ENCODE peak calls at places on chromosomes 11 and 22, in four cellular contexts. T, F, Q and C are unnamed samples. For H3K27me3, the result is how much of the 10 kb centered on the place peaks cover.

GRCh38 chr22:41285441-41285819 is 557 bp downstream of the RANGAP1 start:
- DNase-seq in T (peak), F (peak), Q (peak), C (peak)

GRCh38 chr11:9280655-9281301 is 15.6 kb upstream of the DENND5A start:
- DNase-seq in T (no peak), F (peak), Q (no peak), C (no peak)

GRCh38 chr11:78562398-78562797 is 12.3 kb downstream of the NARS2 start:
- DNase-seq in T (peak), F (no peak), Q (no peak), C (no peak)

GRCh38 chr11:35253237-35253636 is 114.3 kb downstream of the CD44 start:
- DNase-seq in T (peak), F (no peak), Q (no peak), C (no peak)

GRCh38 chr11:121703166-121703565 is 250.4 kb upstream of the SORL1-AS1 start:
- DNase-seq in T (no peak), F (no peak), Q (no peak), C (no peak)

GRCh38 chr11:68690671-68691401 is 6.5 kb downstream of the GAL start:
- DNase-seq in T (peak), F (peak), Q (no peak), C (no peak)

GRCh38 chr11:74019860-74020259 is 11.0 kb upstream of the UCP3 start:
- DNase-seq in T (peak), F (no peak), Q (no peak), C (no peak)

GRCh38 chr11:81497202-81497804 is 1236.4 kb downstream of the FAM181B start:
- DNase-seq in T (peak), F (no peak), Q (no peak), C (no peak)

GRCh38 chr11:27281740-27282139 is 81.3 kb downstream of the CCDC34 start:
- DNase-seq in T (no peak), F (no peak), Q (no peak), C (no peak)

GRCh38 chr11:6498121-6498520 is 1.0 kb downstream of the DNHD1 start:
- DNase-seq in T (peak), F (no peak), Q (no peak), C (no peak)

GRCh38 chr11:578276-579035 is 2.2 kb downstream of the PHRF1 start:
- DNase-seq in T (no peak), F (no peak), Q (no peak), C (no peak)

GRCh38 chr11:127627629-127628462 is 627.3 kb upstream of the KIRREL3 start:
- DNase-seq in T (peak), F (no peak), Q (peak), C (no peak)

GRCh38 chr11:86460461-86461404 is 86.0 kb downstream of the CCDC81 start:
- DNase-seq in T (peak), F (no peak), Q (no peak), C (no peak)

GRCh38 chr22:33108037-33108436 is 49.9 kb upstream of the SYN3 start:
- DNase-seq in T (peak), F (no peak), Q (no peak), C (no peak)

GRCh38 chr11:123640677-123641494 is 13.5 kb downstream of the SCN3B start:
- DNase-seq in T (peak), F (peak), Q (peak), C (peak)

GRCh38 chr11:19740586-19740985 is 27.9 kb downstream of the NAV2 start:
- DNase-seq in T (no peak), F (no peak), Q (no peak), C (no peak)

GRCh38 chr11:128595221-128595620 is 7.9 kb upstream of the ETS1 start:
- DNase-seq in T (peak), F (no peak), Q (no peak), C (no peak)

GRCh38 chr11:61960532-61960931 is 6.9 kb downstream of the FTH1 start:
- DNase-seq in T (no peak), F (no peak), Q (no peak), C (no peak)

GRCh38 chr11:60786811-60787567 is 1.9 kb downstream of the MS4A10 start:
- DNase-seq in T (peak), F (no peak), Q (peak), C (peak)

GRCh38 chr11:12019337-12019736 is 10.9 kb upstream of the DKK3 start:
- DNase-seq in T (peak), F (no peak), Q (no peak), C (peak)

GRCh38 chr11:12199231-12199948 is 89.0 kb downstream of the MICAL2 start:
- DNase-seq in T (no peak), F (no peak), Q (no peak), C (no peak)

GRCh38 chr11:6297831-6298230 is 22.5 kb downstream of the CAVIN3 start:
- DNase-seq in T (peak), F (no peak), Q (no peak), C (no peak)

GRCh38 chr11:110434952-110435779 is 5.4 kb downstream of the FDX1 start:
- DNase-seq in T (peak), F (no peak), Q (no peak), C (no peak)

GRCh38 chr11:75874942-75875341 is 59.9 kb downstream of the UVRAG start:
- DNase-seq in T (no peak), F (no peak), Q (no peak), C (no peak)

GRCh38 chr11:75868990-75869389 is 54.0 kb downstream of the UVRAG start:
- DNase-seq in T (no peak), F (no peak), Q (no peak), C (no peak)

GRCh38 chr11:75869661-75870455 is 54.8 kb downstream of the UVRAG start:
- DNase-seq in T (no peak), F (no peak), Q (no peak), C (no peak)

GRCh38 chr11:75873417-75874148 is 58.6 kb downstream of the UVRAG start:
- DNase-seq in T (no peak), F (no peak), Q (no peak), C (no peak)

DNA sequence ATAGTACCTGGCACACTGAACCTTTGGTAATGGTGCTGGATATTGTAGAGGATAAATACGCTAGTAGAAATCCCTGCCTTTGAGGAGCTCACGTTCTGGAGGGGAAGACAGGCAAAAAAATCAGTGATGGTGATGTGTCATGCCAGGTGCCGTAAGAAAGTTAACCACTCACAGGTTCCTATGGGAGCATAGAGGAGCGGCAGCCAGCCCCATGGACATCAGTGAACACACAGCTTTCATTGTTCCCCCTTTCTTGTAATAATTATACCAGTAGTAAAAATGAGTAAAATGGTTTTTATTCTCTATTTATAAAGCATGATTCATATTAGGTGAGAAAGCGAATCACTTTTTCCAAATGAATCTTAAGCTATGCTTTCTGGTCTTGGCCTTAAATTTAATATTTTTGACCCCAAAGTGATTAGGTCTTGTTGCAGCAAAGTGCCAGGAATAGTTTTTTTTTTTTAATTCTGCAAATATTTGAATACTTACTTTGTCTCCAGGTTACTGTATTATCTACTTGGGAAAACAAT is 57.9 kb downstream of the UVRAG start:
- DNase-seq in T (peak), F (no peak), Q (no peak), C (no peak)
- H3K4me3 ChIP-seq in T (no peak), F (no peak), Q (no peak), C (no peak)

GRCh38 chr11:117833401-117833891 is 8.9 kb upstream of the FXYD2 start:
- DNase-seq in T (no peak), F (no peak), Q (peak), C (peak)
- H3K27me3 ChIP-seq in T (under half), F (under half), Q (under half), C (under half)

DNA sequence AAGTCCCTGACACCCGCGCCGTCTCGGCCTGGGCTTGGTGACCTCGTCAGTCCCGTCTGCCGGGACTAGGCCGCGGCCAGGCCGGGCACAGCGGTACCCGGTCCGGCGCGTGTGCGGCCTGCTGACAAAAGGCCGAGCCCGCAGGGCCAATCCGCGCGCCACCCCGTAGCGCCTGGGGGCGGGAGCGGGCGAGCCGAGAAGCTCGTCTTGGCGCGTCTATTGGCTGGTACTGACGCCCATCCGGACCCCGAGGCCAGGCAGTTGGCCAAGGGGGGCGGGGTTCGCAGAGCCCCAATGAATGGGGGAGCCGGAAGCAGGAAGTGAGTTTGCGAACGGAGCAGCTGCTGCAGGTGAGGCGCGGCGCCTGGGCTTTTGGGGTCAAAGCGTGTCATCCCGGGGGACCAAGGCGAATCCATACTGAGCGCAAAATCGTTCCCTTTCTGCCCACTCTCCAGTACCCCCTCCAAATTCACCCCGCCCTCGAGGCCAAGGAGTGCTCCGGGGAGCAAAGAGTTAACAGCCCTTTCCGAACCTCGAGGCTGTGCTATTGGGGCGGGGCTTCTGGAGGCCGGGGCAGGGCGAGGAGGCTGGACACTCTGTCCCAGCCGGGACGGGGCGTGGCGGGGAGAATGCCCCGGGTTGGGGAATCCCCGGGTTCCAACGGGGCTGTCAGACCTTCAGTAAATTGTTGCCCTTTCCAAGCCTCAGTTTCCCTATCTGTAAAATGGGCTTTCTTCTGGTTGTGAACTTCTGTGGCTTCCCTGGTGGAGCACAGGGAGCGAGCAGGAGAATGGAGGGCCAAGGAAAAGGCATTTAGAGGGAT is at the start of gene DPP3:
- DNase-seq in T (peak), F (peak), Q (peak), C (peak)
- H3K4me3 ChIP-seq in T (peak), F (peak), Q (peak), C (peak)

GRCh38 chr22:50454556-50455075 is 20.2 kb downstream of the SBF1 start:
- DNase-seq in T (no peak), F (no peak), Q (no peak), C (no peak)

GRCh38 chr22:50456466-50457234 is 18.2 kb downstream of the SBF1 start:
- DNase-seq in T (no peak), F (no peak), Q (no peak), C (no peak)

GRCh38 chr22:50456026-50456425 is 18.8 kb downstream of the SBF1 start:
- DNase-seq in T (no peak), F (no peak), Q (no peak), C (no peak)

GRCh38 chr22:50455201-50455600 is 19.6 kb downstream of the SBF1 start:
- DNase-seq in T (no peak), F (no peak), Q (no peak), C (no peak)

GRCh38 chr22:50452649-50453048 is 22.2 kb downstream of the SBF1 start:
- DNase-seq in T (no peak), F (no peak), Q (no peak), C (no peak)
- H3K27me3 ChIP-seq in T (under half), F (under half), Q (under half), C (under half)

DNA sequence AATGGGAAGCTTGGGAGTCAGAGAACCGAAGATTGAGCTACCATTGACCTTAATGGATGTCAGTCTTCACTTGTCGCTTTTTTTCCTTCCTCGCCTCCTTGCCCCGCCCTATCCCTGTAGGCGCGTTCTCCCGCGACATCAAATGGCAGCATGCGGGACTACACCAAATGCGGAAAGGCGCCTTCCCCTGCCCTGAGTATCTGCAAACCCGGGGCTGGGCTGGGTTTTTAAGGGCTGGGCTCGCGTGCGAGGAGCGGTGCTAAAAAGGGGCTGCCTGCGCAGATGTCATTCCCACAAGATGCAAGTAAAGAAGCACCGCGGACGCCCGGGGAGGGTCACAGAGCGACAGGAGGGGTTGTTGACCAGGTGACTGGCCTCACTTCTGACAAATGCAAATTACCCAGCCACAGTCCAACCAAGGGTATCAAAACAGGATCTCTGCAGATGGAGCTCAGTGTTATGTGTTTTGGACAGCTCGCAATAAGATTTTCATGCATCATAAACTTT is 4.7 kb upstream of the FAM111B start:
- DNase-seq in T (peak), F (peak), Q (peak), C (peak)
- H3K4me3 ChIP-seq in T (peak), F (no peak), Q (peak), C (peak)

DNA sequence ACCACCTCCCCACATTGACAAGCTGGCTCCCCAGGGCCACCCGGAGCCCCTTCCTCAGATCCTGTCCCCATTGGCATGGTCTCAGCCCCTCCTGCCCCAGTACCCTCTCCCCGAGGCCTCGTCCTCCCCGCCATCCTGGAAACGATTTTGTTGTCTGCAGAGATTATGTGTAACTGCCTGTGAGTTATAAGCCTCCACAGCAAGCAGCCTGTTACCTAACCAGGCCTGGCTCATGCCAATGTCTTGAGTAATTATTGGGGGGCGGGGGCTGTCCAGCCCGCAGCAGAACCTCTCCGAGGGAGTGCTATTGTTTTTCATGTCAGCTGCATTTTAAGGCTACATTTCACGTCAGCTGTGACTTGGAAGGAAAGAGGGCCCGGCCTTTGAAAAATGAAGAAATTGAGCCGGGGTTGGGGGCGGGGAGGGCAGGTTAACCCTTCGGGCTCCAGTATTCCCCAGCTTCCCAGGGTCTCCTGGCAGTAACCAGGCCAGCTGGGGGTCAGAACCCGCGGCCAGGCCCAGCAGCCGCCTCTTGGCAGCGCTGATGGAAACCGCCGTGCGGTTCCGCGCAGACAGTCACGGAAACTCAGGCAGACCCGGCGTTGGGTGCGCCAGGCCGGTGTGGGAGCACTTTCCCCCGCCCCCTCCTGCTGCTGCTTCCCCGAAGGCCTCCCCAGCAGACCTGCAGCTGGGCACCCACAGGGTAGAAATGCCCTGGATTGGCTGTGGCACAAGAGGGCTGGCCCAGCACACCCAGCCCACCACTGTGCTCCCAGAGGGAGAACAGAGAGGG is 59.5 kb downstream of the CDKN1C start:
- DNase-seq in T (peak), F (no peak), Q (peak), C (peak)
- H3K27me3 ChIP-seq in T (under half), F (under half), Q (under half), C (under half)